ENCODE peak calls at places on chromosome 19, in eight cellular contexts. U is activated CD8-positive, alpha-beta T cell treated with anti-CD3 and anti-CD28 coated beads, Interleukin-2, amount 10 ng/mL, durations not matched to agents 7 days and 5 days; D is non-pigmented ciliary epithelial cell; V is left cardiac atrium; P is stimulated activated CD8-positive, alpha-beta memory T cell treated with anti-CD3 and anti-CD28 coated beads, Interleukin-12 subunit alpha, Interleukin-12 subunit beta, amount 100 ng/mL, for 1 hour; N is NCI-H460; T is AG10803; I is NCI-H187. Z is an unnamed sample.

GRCh38 chr19:51002542-51003311 is 1.3 kb upstream of the KLK8 start:
- DNase-seq in U (peak), D (no peak), V (peak), P (no peak), N (peak), T (no peak), I (no peak), Z (peak)

GRCh38 chr19:17327068-17327653 is 7.5 kb downstream of the ANO8 start:
- DNase-seq in U (peak), D (no peak), V (no peak), P (no peak), N (no peak), T (no peak), I (no peak), Z (no peak)

GRCh38 chr19:44746616-44746945 is 1.9 kb upstream of the BCL3 start:
- DNase-seq in U (no peak), D (no peak), V (no peak), P (no peak), N (no peak), T (no peak), I (no peak), Z (no peak)

GRCh38 chr19:51784922-51785690 is 9.9 kb upstream of the FPR3 start:
- DNase-seq in U (peak), D (no peak), V (peak), P (no peak), N (no peak), T (peak), I (no peak), Z (no peak)

GRCh38 chr19:46133101-46133627 is 8.7 kb upstream of the IGFL3 start:
- DNase-seq in U (no peak), D (peak), V (peak), P (no peak), N (peak), T (peak), I (no peak), Z (no peak)

GRCh38 chr19:41682437-41682836 is 5.6 kb downstream of the CEACAM7 start:
- DNase-seq in U (no peak), D (no peak), V (no peak), P (no peak), N (no peak), T (no peak), I (no peak), Z (no peak)

GRCh38 chr19:48501961-48502719 is 9.5 kb downstream of the LMTK3 start:
- DNase-seq in U (peak), D (no peak), V (peak), P (no peak), N (peak), T (no peak), I (peak), Z (peak)

GRCh38 chr19:397941-398706 is 10.8 kb downstream of the C2CD4C start:
- DNase-seq in U (no peak), D (no peak), V (no peak), P (no peak), N (no peak), T (no peak), I (no peak), Z (no peak)

GRCh38 chr19:49502866-49503581 is 6.8 kb downstream of the RPS11 start:
- DNase-seq in U (peak), D (no peak), V (peak), P (no peak), N (peak), T (peak), I (peak), Z (peak)

GRCh38 chr19:49340069-49340864 is 5.1 kb downstream of the CD37 start:
- DNase-seq in U (no peak), D (no peak), V (peak), P (no peak), N (no peak), T (no peak), I (no peak), Z (no peak)

GRCh38 chr19:49764341-49764740 is 1.2 kb upstream of the TSKS start:
- DNase-seq in U (no peak), D (no peak), V (no peak), P (no peak), N (no peak), T (no peak), I (no peak), Z (no peak)

GRCh38 chr19:28519950-28520861 is 692.7 kb downstream of the UQCRFS1 start:
- DNase-seq in U (no peak), D (no peak), V (no peak), P (no peak), N (no peak), T (peak), I (no peak), Z (no peak)

GRCh38 chr19:46392837-46393236 is 20.5 kb downstream of the CCDC8 start:
- DNase-seq in U (no peak), D (no peak), V (no peak), P (no peak), N (no peak), T (no peak), I (no peak), Z (no peak)